ENCODE peak calls at places on chromosomes 3 and 15, in eight cellular contexts. X is NCI-H345; N is stimulated activated CD4-positive, alpha-beta T cell treated with anti-CD3 and anti-CD28 coated beads, TNF-alpha, amount 100 ng/mL, for 4 hours; D is HuH-7; H is SW480; G is NCI-H460; U is caudate nucleus; A is SK-MEL-5. T is an unnamed sample.

GRCh38 chr15:83776986-83777385 is 123.1 kb downstream of the ADAMTSL3 start:
- DNase-seq in U (no peak), N (no peak), A (no peak), H (no peak), X (no peak), D (no peak), G (no peak), T (no peak)

GRCh38 chr3:150410311-150411105 is 2.4 kb downstream of the TSC22D2 start:
- DNase-seq in A (peak), X (peak), D (no peak), G (no peak), N (no peak), H (peak), U (peak), T (peak)

GRCh38 chr15:85443593-85444328 is 63.4 kb downstream of the AKAP13 start:
- DNase-seq in H (peak), U (no peak), X (peak), N (no peak), A (peak), G (no peak), D (peak), T (peak)

GRCh38 chr3:147298511-147298982 is 107.8 kb downstream of the ZIC4 start:
- DNase-seq in D (no peak), A (peak), N (no peak), G (peak), U (no peak), X (peak), H (peak), T (no peak)

GRCh38 chr15:65368300-65368617 is 9.5 kb downstream of the IGDCC3 start:
- DNase-seq in U (no peak), N (no peak), H (no peak), A (no peak), X (no peak), D (no peak), G (no peak), T (peak)

GRCh38 chr15:76206325-76206976 is 104.8 kb downstream of the ETFA start:
- DNase-seq in A (peak), U (peak), H (no peak), N (no peak), D (no peak), G (no peak), X (peak), T (peak)

GRCh38 chr15:78004919-78005634 is 72.4 kb downstream of the TBC1D2B start:
- DNase-seq in X (peak), N (no peak), H (no peak), U (peak), A (peak), D (no peak), G (no peak), T (no peak)

GRCh38 chr3:14461748-14462324 is 59.4 kb downstream of the SLC6A6 start:
- DNase-seq in D (peak), U (peak), A (peak), X (peak), N (peak), G (peak), H (peak), T (peak)

GRCh38 chr3:51328206-51328605 is 56.9 kb upstream of the MANF start:
- DNase-seq in H (no peak), N (no peak), D (no peak), U (no peak), G (no peak), X (no peak), A (no peak), T (no peak)

GRCh38 chr3:74443102-74443501 is 171.4 kb downstream of the CNTN3 start:
- DNase-seq in G (no peak), A (no peak), H (no peak), D (no peak), U (no peak), N (no peak), X (no peak), T (no peak)

GRCh38 chr3:169146866-169147245 is 516.7 kb downstream of the MECOM start:
- DNase-seq in H (peak), U (no peak), D (no peak), A (no peak), G (no peak), N (no peak), X (no peak), T (peak)

GRCh38 chr3:56988874-56989433 is 71.5 kb upstream of the SPATA12 start:
- DNase-seq in X (peak), U (peak), G (peak), N (peak), A (peak), H (peak), D (no peak), T (peak)

GRCh38 chr3:66442254-66443249 is 58.3 kb downstream of the LRIG1 start:
- DNase-seq in D (peak), X (peak), G (no peak), H (peak), N (no peak), U (peak), A (no peak), T (no peak)

GRCh38 chr15:31801152-31801551 is 229.2 kb upstream of the CHRNA7 start:
- DNase-seq in U (peak), X (no peak), H (no peak), A (no peak), N (no peak), D (no peak), G (no peak), T (no peak)

GRCh38 chr3:114939920-114940319 is 207.2 kb downstream of the ZBTB20 start:
- DNase-seq in N (no peak), D (no peak), G (no peak), A (no peak), U (no peak), X (no peak), H (no peak), T (no peak)

GRCh38 chr3:17412950-17413530 is 329.4 kb downstream of the TBC1D5 start:
- DNase-seq in X (peak), H (peak), U (no peak), N (no peak), G (peak), A (peak), D (peak), T (peak)

GRCh38 chr3:173725507-173725906 is 328.0 kb downstream of the NLGN1 start:
- DNase-seq in H (no peak), U (no peak), X (no peak), G (no peak), D (no peak), A (no peak), N (no peak), T (no peak)

GRCh38 chr3:186772281-186772885 is 11.0 kb upstream of the EIF4A2 start:
- DNase-seq in N (peak), G (no peak), A (no peak), D (no peak), X (no peak), H (no peak), U (no peak), T (no peak)

GRCh38 chr3:98110191-98110908 is 20.2 kb upstream of the OR5H1 start:
- DNase-seq in X (no peak), D (no peak), N (no peak), G (no peak), H (no peak), U (no peak), A (no peak), T (peak)

GRCh38 chr15:74709011-74709410 is 13.2 kb upstream of the EDC3 start:
- DNase-seq in N (no peak), U (no peak), A (no peak), H (no peak), G (no peak), X (no peak), D (no peak), T (no peak)

GRCh38 chr15:101244039-101244781 is 7.6 kb downstream of the CHSY1 start:
- DNase-seq in N (no peak), D (no peak), H (no peak), U (no peak), G (no peak), X (no peak), A (no peak), T (no peak)

GRCh38 chr3:56132762-56133161 is 335.5 kb downstream of the ERC2 start:
- DNase-seq in A (no peak), H (no peak), X (no peak), N (no peak), D (no peak), G (no peak), U (no peak), T (no peak)

GRCh38 chr15:67547836-67548531 is 5.5 kb downstream of the MAP2K5 start:
- DNase-seq in D (no peak), G (no peak), N (no peak), H (no peak), U (no peak), A (peak), X (no peak), T (no peak)

GRCh38 chr3:4734454-4734853 is 241.3 kb downstream of the ITPR1 start:
- DNase-seq in G (no peak), X (peak), U (no peak), H (no peak), N (no peak), A (no peak), D (no peak), T (no peak)

GRCh38 chr3:36941658-36942057 is 3.2 kb downstream of the TRANK1 start:
- DNase-seq in U (no peak), D (no peak), H (no peak), X (no peak), A (no peak), G (no peak), N (no peak), T (no peak)

GRCh38 chr15:50519740-50520425 is 26.6 kb downstream of the USP50 start:
- DNase-seq in U (no peak), A (no peak), D (no peak), X (no peak), G (no peak), N (no peak), H (no peak), T (no peak)

T was measured in HAP-1.